ENCODE peak calls at places on chromosomes 11 and 22, in four cellular contexts. X, F, V and K are unnamed samples.
A peak's percentile ranks its signal among the peaks of the same experiment; 100 is the strongest.

GRCh38 chr11:59221438-59221837 is 8.7 kb upstream of the MPEG1 start:
- DNase-seq in X (no peak), F (no peak), V (no peak), K (no peak)

GRCh38 chr11:111120221-111120620 is 125.3 kb upstream of the POU2AF2 start:
- DNase-seq in X (no peak), F (no peak), V (peak; percentile 66), K (no peak)

GRCh38 chr11:69559181-69559580 is 77.7 kb downstream of the LINC01488 start:
- DNase-seq in X (no peak), F (no peak), V (no peak), K (no peak)

GRCh38 chr11:405323-405975 is 9.3 kb downstream of the SIGIRR start:
- DNase-seq in X (no peak), F (no peak), V (no peak), K (no peak)

GRCh38 chr11:79675081-79675480 is 234.3 kb upstream of the TENM4 start:
- DNase-seq in X (no peak), F (no peak), V (no peak), K (no peak)

GRCh38 chr11:18669211-18669593 is 29.4 kb upstream of the TMEM86A start:
- DNase-seq in X (no peak), F (peak; percentile 86), V (no peak), K (no peak)

GRCh38 chr22:20774882-20775281 is 969 bp downstream of the SERPIND1 start:
- DNase-seq in X (no peak), F (no peak), V (no peak), K (no peak)

GRCh38 chr11:48087422-48087821 is 107.1 kb downstream of the PTPRJ start:
- DNase-seq in X (no peak), F (no peak), V (no peak), K (no peak)

GRCh38 chr11:1749020-1749758 is 1.2 kb downstream of the IFITM10 start:
- DNase-seq in X (no peak), F (no peak), V (peak; percentile 86), K (peak; percentile 55)

GRCh38 chr11:111231836-111232235 is 13.7 kb upstream of the POU2AF2 start:
- DNase-seq in X (no peak), F (no peak), V (no peak), K (no peak)

GRCh38 chr11:69868003-69868865 is 49.0 kb upstream of the FGF3 start:
- DNase-seq in X (peak; percentile 29), F (no peak), V (no peak), K (no peak)

GRCh38 chr22:16783930-16784354 is 41.3 kb downstream of the XKR3 start:
- DNase-seq in X (no peak), F (no peak), V (no peak), K (no peak)

GRCh38 chr11:3855808-3856491 is 486 bp downstream of the STIM1 start:
- DNase-seq in X (peak; percentile 49), F (peak; percentile 59), V (peak; percentile 93), K (peak; percentile 66)

GRCh38 chr11:75595511-75595910 is 33.5 kb downstream of the SERPINH1 start:
- DNase-seq in X (no peak), F (no peak), V (no peak), K (no peak)

GRCh38 chr11:15471028-15471708 is 356.4 kb downstream of the INSC start:
- DNase-seq in X (no peak), F (no peak), V (no peak), K (no peak)

GRCh38 chr11:77884186-77884828 is 63.4 kb downstream of the AAMDC start:
- DNase-seq in X (no peak), F (no peak), V (no peak), K (no peak)

GRCh38 chr11:79382301-79382700 is 58.5 kb downstream of the TENM4 start:
- DNase-seq in X (no peak), F (no peak), V (no peak), K (no peak)

GRCh38 chr22:45551310-45552016 is 48.8 kb downstream of the FBLN1 start:
- DNase-seq in X (no peak), F (no peak), V (no peak), K (no peak)

GRCh38 chr11:70882716-70883085 is 369.7 kb downstream of the SHANK2 start:
- DNase-seq in X (no peak), F (no peak), V (peak; percentile 45), K (no peak)

GRCh38 chr11:122046438-122046837 is 69.6 kb downstream of the BLID start:
- DNase-seq in X (no peak), F (no peak), V (no peak), K (no peak)

GRCh38 chr11:86047275-86047991 is 21.5 kb downstream of the PICALM start:
- DNase-seq in X (no peak), F (no peak), V (no peak), K (peak; percentile 72)

GRCh38 chr22:21698430-21699329 is 32.9 kb downstream of the PPIL2 start:
- DNase-seq in X (no peak), F (no peak), V (peak; percentile 54), K (no peak)

GRCh38 chr22:29877620-29878019 is 5.4 kb upstream of the MTMR3 start:
- DNase-seq in X (no peak), F (no peak), V (no peak), K (no peak)

GRCh38 chr11:30853470-30853869 is 267.3 kb upstream of the MPPED2 start:
- DNase-seq in X (no peak), F (no peak), V (no peak), K (no peak)

DNA sequence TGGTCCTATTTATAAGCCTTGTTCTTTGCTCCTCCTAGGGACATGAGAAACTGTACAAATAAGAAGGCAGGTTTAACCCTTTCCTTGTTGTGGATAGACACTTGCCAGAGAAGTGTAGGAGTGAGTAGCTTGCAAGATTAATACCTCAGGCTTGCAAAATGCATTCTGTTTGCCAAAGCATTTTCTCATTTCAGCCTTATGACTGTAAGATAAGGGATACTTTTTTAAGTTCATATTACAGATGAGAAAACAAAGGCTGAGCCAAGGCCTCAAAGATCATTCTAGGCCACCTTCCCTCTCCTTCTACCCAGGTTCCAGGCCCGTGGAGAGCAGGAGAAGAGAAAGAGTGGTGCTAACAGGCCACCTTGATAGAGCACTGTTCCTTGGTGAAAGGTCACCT is 46.8 kb downstream of the TRIM29 start:
- DNase-seq in X (no peak), F (no peak), V (no peak), K (no peak)
- TF ChIP-seq CTCF in X (no peak), F (no peak), V (no peak), K (no peak)

GRCh38 chr11:116190206-116190605 is 582.6 kb downstream of the BUD13 start:
- DNase-seq in X (no peak), F (no peak), V (no peak), K (no peak)

GRCh38 chr11:116194156-116194904 is 578.5 kb downstream of the BUD13 start:
- DNase-seq in X (no peak), F (no peak), V (no peak), K (no peak)

GRCh38 chr11:116192509-116193206 is 580.1 kb downstream of the BUD13 start:
- DNase-seq in X (peak; percentile 45), F (no peak), V (no peak), K (no peak)

GRCh38 chr11:116190861-116191260 is 581.9 kb downstream of the BUD13 start:
- DNase-seq in X (no peak), F (no peak), V (no peak), K (no peak)

DNA sequence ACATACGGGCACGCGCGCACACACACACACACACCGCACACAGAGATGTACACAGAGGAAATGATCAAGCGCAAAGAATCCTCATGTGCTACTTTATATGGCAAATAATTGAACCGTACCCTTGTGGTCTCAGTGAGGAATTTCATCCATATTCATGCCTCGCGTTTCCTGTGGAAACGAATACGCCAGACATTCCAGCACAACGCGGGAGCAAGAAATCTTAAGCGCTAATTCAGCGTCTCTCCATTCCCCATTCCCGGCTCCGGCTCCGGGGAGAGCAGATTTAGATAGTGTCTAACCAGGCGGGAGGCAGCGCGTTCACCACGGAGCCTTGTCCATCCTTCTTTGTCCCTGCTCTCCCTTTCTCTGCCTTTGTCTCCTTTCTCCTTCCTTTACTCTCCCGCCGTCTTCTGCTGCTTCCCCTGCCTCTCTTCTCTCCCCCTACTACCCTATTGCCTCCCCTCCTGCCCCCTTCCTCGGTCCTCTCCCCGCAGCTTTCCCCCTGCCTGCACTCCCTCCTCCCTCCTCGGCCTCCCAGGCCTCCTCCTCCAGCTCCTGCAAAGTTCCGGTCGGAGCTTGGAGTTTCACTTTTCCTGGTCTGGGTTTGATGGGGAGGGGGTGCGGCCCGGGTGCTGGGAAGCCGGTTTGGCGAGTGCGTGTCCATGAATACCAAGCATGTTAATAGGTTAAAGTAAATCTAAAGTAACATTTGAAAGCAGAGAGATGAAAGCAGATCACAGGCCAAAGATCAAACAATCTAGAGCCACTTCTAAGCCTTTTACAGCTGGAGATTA is 579.3 kb downstream of the BUD13 start:
- DNase-seq in X (peak; percentile 79), F (peak; percentile 60), V (peak; percentile 84), K (no peak)
- TF ChIP-seq CTCF in X (peak; percentile 62), F (no peak), V (peak; percentile 11), K (no peak)

DNA sequence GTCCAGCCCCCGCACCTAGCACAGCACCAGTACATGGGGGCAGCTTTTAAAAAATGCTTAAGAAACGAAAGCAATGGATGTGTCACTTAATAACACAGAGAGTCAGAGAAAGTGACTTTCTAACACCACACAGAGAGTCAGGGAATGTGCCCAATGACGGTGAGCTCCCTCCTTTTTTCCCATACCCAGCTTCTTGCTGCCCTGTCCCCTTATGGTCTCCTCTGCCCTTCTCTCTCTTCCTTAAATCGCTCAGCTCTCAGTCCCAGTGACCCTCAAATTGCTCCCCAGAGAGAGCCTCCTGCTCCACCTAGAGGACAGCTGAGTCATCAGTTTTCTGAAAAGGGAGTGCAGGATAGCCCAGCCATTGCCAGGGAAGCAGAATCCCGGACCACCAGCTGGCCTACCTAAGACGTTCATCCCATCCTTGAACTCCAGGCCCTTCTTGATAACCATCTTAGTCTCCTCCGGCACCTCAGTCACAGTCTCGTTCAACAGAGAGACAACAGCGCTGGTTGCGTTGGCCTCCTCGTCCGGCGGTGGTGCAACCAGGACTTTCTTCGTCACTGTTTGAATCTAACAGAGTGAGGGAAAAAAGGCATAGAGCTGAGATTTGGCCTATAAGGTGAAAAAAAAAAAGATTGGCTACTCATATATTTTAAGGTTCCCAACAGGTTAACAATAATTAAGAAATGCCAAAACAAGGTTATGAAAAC is 113.5 kb downstream of the SLC1A2 start:
- DNase-seq in X (no peak), F (peak; percentile 20), V (no peak), K (no peak)
- TF ChIP-seq CTCF in X (peak; percentile 20), F (no peak), V (peak; percentile 19), K (peak; percentile 35)

DNA sequence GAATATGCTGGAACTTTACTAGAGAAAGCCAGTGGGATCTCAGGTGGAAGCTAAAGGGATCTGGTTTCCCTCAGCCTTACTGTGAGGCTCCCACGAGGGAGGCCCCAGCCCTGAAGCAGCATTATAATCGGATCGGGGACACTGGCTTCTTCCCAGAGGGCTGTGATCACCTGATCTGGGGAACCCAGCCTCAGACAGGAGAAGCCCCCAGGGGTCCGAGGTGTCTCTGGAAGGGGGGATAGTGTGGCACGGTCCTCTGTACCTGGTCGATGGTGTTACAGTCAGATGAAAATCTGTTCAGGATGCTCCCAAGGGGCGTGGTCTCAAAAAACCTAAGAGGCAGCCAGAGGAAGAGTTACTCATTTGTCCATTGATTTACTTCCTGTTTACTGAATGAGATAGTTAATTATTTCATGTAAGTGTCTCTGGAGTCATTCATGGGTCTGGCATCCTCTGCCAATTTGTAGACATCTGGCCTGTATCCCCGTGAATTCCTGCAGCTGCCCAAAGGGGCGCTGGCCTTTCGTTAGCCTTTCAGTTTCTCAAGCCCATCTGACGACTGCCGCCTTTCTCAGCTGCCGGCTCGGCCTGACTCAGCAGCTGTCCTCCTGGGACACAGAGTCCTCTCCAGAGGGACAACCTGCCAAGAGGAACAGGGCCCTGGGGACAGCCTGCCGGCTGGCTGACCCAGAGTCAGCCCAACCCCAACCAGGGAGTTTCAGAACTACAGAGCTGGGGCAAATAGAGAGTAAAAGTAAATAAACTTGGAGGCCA is 17.0 kb upstream of the KCNJ11 start:
- DNase-seq in X (no peak), F (peak; percentile 60), V (peak; percentile 30), K (no peak)
- TF ChIP-seq CTCF in X (no peak), F (no peak), V (peak; percentile 32), K (no peak)

GRCh38 chr22:37428649-37429586 is 1.6 kb upstream of the ELFN2 start:
- DNase-seq in X (peak; percentile 76), F (peak; percentile 65), V (peak; percentile 83), K (no peak)
- TF ChIP-seq CTCF in X (peak; percentile 72), F (peak; percentile 92), V (peak; percentile 67), K (peak; percentile 90)

GRCh38 chr11:9567401-9567800 is 6.1 kb upstream of the WEE1 start:
- DNase-seq in X (no peak), F (no peak), V (no peak), K (no peak)
- TF ChIP-seq CTCF in X (no peak), F (no peak), V (no peak), K (no peak)